ENCODE peak calls at places on chromosomes 3 and 15, in four cellular contexts. F is fibroblast of lung, D is heart left ventricle, W is HT1080. C is an unnamed sample.

GRCh38 chr3:8845641-8846040 is 76.2 kb upstream of the OXTR start:
- DNase-seq in D (no peak), F (no peak), W (peak), C (no peak)

GRCh38 chr15:45205192-45205591 is 17.4 kb upstream of the SHF start:
- DNase-seq in F (peak), W (peak), D (peak), C (peak)

GRCh38 chr15:39239562-39239961 is 341.3 kb upstream of the THBS1 start:
- DNase-seq in W (peak), F (peak), D (no peak), C (peak)

GRCh38 chr3:169662215-169663070 is 1.1 kb downstream of the MECOM start:
- DNase-seq in F (peak), D (peak), W (peak), C (peak)

GRCh38 chr3:59836525-59836924 is 786.7 kb upstream of the CFAP20DC start:
- DNase-seq in F (no peak), W (no peak), D (no peak), C (no peak)

GRCh38 chr3:96900600-96900999 is 86.2 kb downstream of the EPHA6 start:
- DNase-seq in W (no peak), D (no peak), F (no peak), C (no peak)

GRCh38 chr3:51959651-51960050 is 4.5 kb downstream of the GPR62 start:
- DNase-seq in F (no peak), W (no peak), D (peak), C (no peak)

GRCh38 chr3:46542801-46543201 is 23.3 kb downstream of the LRRC2 start:
- DNase-seq in D (peak), W (no peak), F (no peak), C (no peak)

GRCh38 chr15:84659904-84660781 is 2.1 kb upstream of the NMB start:
- DNase-seq in F (no peak), W (no peak), D (no peak), C (no peak)

GRCh38 chr3:157498374-157498773 is 4.8 kb downstream of the VEPH1 start:
- DNase-seq in F (no peak), D (no peak), W (no peak), C (no peak)

GRCh38 chr3:188520466-188520865 is 366.5 kb downstream of the LPP start:
- DNase-seq in D (no peak), F (peak), W (no peak), C (no peak)

GRCh38 chr3:11690863-11691833 is 47.4 kb upstream of the VGLL4 start:
- DNase-seq in W (peak), F (peak), D (no peak), C (no peak)

GRCh38 chr3:56923546-56924224 is 121.9 kb upstream of the ARHGEF3 start:
- DNase-seq in W (peak), F (peak), D (peak), C (peak)

GRCh38 chr15:39515765-39516164 is 65.1 kb upstream of the THBS1 start:
- DNase-seq in F (no peak), W (no peak), D (no peak), C (no peak)

GRCh38 chr3:150721285-150722130 is 17.8 kb upstream of the ERICH6 start:
- DNase-seq in W (peak), D (no peak), F (peak), C (peak)